ENCODE peak calls at places on chromosomes 5 and 9, in nine cellular contexts. One of them, this sample, is unnamed.

GRCh38 chr5:92402045-92402444 is 1018.9 kb upstream of the ARRDC3 start:
- DNase-seq in mesendoderm: no peak
- DNase-seq in sigmoid colon: no peak
- DNase-seq in stimulated activated CD8-positive, alpha-beta memory T cell treated with anti-CD3 and anti-CD28 coated beads, Interleukin-15, amount 100 ng/mL, for 1 hour: no peak
- DNase-seq in prostate gland: no peak
- DNase-seq in M059J: peak
- DNase-seq in anterior cingulate cortex: no peak
- DNase-seq in GM03348: peak
- DNase-seq in CD8-positive, alpha-beta T cell: no peak
- DNase-seq in this sample: peak

GRCh38 chr9:23611874-23612273 is 214.2 kb downstream of the ELAVL2 start:
- DNase-seq in mesendoderm: no peak
- DNase-seq in sigmoid colon: no peak
- DNase-seq in stimulated activated CD8-positive, alpha-beta memory T cell treated with anti-CD3 and anti-CD28 coated beads, Interleukin-15, amount 100 ng/mL, for 1 hour: no peak
- DNase-seq in prostate gland: no peak
- DNase-seq in M059J: peak
- DNase-seq in anterior cingulate cortex: no peak
- DNase-seq in GM03348: no peak
- DNase-seq in CD8-positive, alpha-beta T cell: no peak
- DNase-seq in this sample: no peak

GRCh38 chr5:116696356-116696755 is 121.7 kb upstream of the SEMA6A start:
- DNase-seq in mesendoderm: peak
- DNase-seq in sigmoid colon: no peak
- DNase-seq in stimulated activated CD8-positive, alpha-beta memory T cell treated with anti-CD3 and anti-CD28 coated beads, Interleukin-15, amount 100 ng/mL, for 1 hour: no peak
- DNase-seq in prostate gland: no peak
- DNase-seq in M059J: no peak
- DNase-seq in anterior cingulate cortex: no peak
- DNase-seq in GM03348: no peak
- DNase-seq in CD8-positive, alpha-beta T cell: no peak
- DNase-seq in this sample: no peak

GRCh38 chr5:179185256-179186091 is 125.3 kb downstream of the ZNF354C start:
- DNase-seq in mesendoderm: no peak
- DNase-seq in sigmoid colon: no peak
- DNase-seq in stimulated activated CD8-positive, alpha-beta memory T cell treated with anti-CD3 and anti-CD28 coated beads, Interleukin-15, amount 100 ng/mL, for 1 hour: no peak
- DNase-seq in prostate gland: no peak
- DNase-seq in M059J: no peak
- DNase-seq in anterior cingulate cortex: no peak
- DNase-seq in GM03348: no peak
- DNase-seq in CD8-positive, alpha-beta T cell: no peak
- DNase-seq in this sample: no peak

GRCh38 chr9:128340691-128341434 is 536 bp downstream of the SLC27A4 start:
- DNase-seq in mesendoderm: peak
- DNase-seq in sigmoid colon: no peak
- DNase-seq in stimulated activated CD8-positive, alpha-beta memory T cell treated with anti-CD3 and anti-CD28 coated beads, Interleukin-15, amount 100 ng/mL, for 1 hour: no peak
- DNase-seq in prostate gland: no peak
- DNase-seq in M059J: peak
- DNase-seq in anterior cingulate cortex: no peak
- DNase-seq in GM03348: no peak
- DNase-seq in CD8-positive, alpha-beta T cell: no peak
- DNase-seq in this sample: peak

GRCh38 chr9:21558627-21559401 is 76.7 kb upstream of the IFNE start:
- DNase-seq in mesendoderm: peak
- DNase-seq in sigmoid colon: no peak
- DNase-seq in stimulated activated CD8-positive, alpha-beta memory T cell treated with anti-CD3 and anti-CD28 coated beads, Interleukin-15, amount 100 ng/mL, for 1 hour: no peak
- DNase-seq in prostate gland: no peak
- DNase-seq in M059J: peak
- DNase-seq in anterior cingulate cortex: no peak
- DNase-seq in GM03348: peak
- DNase-seq in CD8-positive, alpha-beta T cell: no peak
- DNase-seq in this sample: peak

GRCh38 chr9:121455527-121456239 is 44.0 kb downstream of the GGTA1 start:
- DNase-seq in mesendoderm: no peak
- DNase-seq in sigmoid colon: no peak
- DNase-seq in stimulated activated CD8-positive, alpha-beta memory T cell treated with anti-CD3 and anti-CD28 coated beads, Interleukin-15, amount 100 ng/mL, for 1 hour: peak
- DNase-seq in prostate gland: no peak
- DNase-seq in M059J: no peak
- DNase-seq in anterior cingulate cortex: no peak
- DNase-seq in GM03348: no peak
- DNase-seq in CD8-positive, alpha-beta T cell: peak
- DNase-seq in this sample: no peak

GRCh38 chr9:80175286-80175906 is 603.6 kb downstream of the TLE4 start:
- DNase-seq in mesendoderm: peak
- DNase-seq in sigmoid colon: no peak
- DNase-seq in stimulated activated CD8-positive, alpha-beta memory T cell treated with anti-CD3 and anti-CD28 coated beads, Interleukin-15, amount 100 ng/mL, for 1 hour: no peak
- DNase-seq in prostate gland: no peak
- DNase-seq in M059J: peak
- DNase-seq in anterior cingulate cortex: no peak
- DNase-seq in GM03348: peak
- DNase-seq in CD8-positive, alpha-beta T cell: no peak
- DNase-seq in this sample: peak

GRCh38 chr5:54301215-54301614 is 9.2 kb downstream of the ARL15 start:
- DNase-seq in mesendoderm: no peak
- DNase-seq in sigmoid colon: no peak
- DNase-seq in stimulated activated CD8-positive, alpha-beta memory T cell treated with anti-CD3 and anti-CD28 coated beads, Interleukin-15, amount 100 ng/mL, for 1 hour: no peak
- DNase-seq in prostate gland: no peak
- DNase-seq in M059J: no peak
- DNase-seq in anterior cingulate cortex: no peak
- DNase-seq in GM03348: no peak
- DNase-seq in CD8-positive, alpha-beta T cell: no peak
- DNase-seq in this sample: peak

GRCh38 chr5:148687427-148687826 is 33.1 kb upstream of the HTR4 start:
- DNase-seq in mesendoderm: peak
- DNase-seq in sigmoid colon: no peak
- DNase-seq in stimulated activated CD8-positive, alpha-beta memory T cell treated with anti-CD3 and anti-CD28 coated beads, Interleukin-15, amount 100 ng/mL, for 1 hour: no peak
- DNase-seq in prostate gland: no peak
- DNase-seq in M059J: peak
- DNase-seq in anterior cingulate cortex: no peak
- DNase-seq in GM03348: no peak
- DNase-seq in CD8-positive, alpha-beta T cell: no peak
- DNase-seq in this sample: peak

GRCh38 chr9:126439402-126439765 is 112.8 kb downstream of the MVB12B start:
- DNase-seq in mesendoderm: no peak
- DNase-seq in sigmoid colon: no peak
- DNase-seq in stimulated activated CD8-positive, alpha-beta memory T cell treated with anti-CD3 and anti-CD28 coated beads, Interleukin-15, amount 100 ng/mL, for 1 hour: no peak
- DNase-seq in prostate gland: no peak
- DNase-seq in M059J: peak
- DNase-seq in anterior cingulate cortex: no peak
- DNase-seq in GM03348: peak
- DNase-seq in CD8-positive, alpha-beta T cell: no peak
- DNase-seq in this sample: peak

GRCh38 chr5:141805874-141806273 is 72.3 kb downstream of the PCDH1 start:
- DNase-seq in mesendoderm: no peak
- DNase-seq in sigmoid colon: peak
- DNase-seq in stimulated activated CD8-positive, alpha-beta memory T cell treated with anti-CD3 and anti-CD28 coated beads, Interleukin-15, amount 100 ng/mL, for 1 hour: no peak
- DNase-seq in prostate gland: no peak
- DNase-seq in M059J: no peak
- DNase-seq in anterior cingulate cortex: no peak
- DNase-seq in GM03348: no peak
- DNase-seq in CD8-positive, alpha-beta T cell: no peak
- DNase-seq in this sample: peak

GRCh38 chr5:112413611-112414010 is 5.5 kb downstream of the EPB41L4A start:
- DNase-seq in mesendoderm: no peak
- DNase-seq in sigmoid colon: no peak
- DNase-seq in stimulated activated CD8-positive, alpha-beta memory T cell treated with anti-CD3 and anti-CD28 coated beads, Interleukin-15, amount 100 ng/mL, for 1 hour: no peak
- DNase-seq in prostate gland: no peak
- DNase-seq in M059J: no peak
- DNase-seq in anterior cingulate cortex: no peak
- DNase-seq in GM03348: no peak
- DNase-seq in CD8-positive, alpha-beta T cell: no peak
- DNase-seq in this sample: no peak

GRCh38 chr5:158246661-158247060 is 387.7 kb upstream of the CLINT1 start:
- DNase-seq in mesendoderm: no peak
- DNase-seq in sigmoid colon: no peak
- DNase-seq in stimulated activated CD8-positive, alpha-beta memory T cell treated with anti-CD3 and anti-CD28 coated beads, Interleukin-15, amount 100 ng/mL, for 1 hour: no peak
- DNase-seq in prostate gland: no peak
- DNase-seq in M059J: no peak
- DNase-seq in anterior cingulate cortex: no peak
- DNase-seq in GM03348: no peak
- DNase-seq in CD8-positive, alpha-beta T cell: no peak
- DNase-seq in this sample: no peak

GRCh38 chr5:158492850-158493249 is 606.9 kb downstream of the EBF1 start:
- DNase-seq in mesendoderm: peak
- DNase-seq in sigmoid colon: no peak
- DNase-seq in stimulated activated CD8-positive, alpha-beta memory T cell treated with anti-CD3 and anti-CD28 coated beads, Interleukin-15, amount 100 ng/mL, for 1 hour: no peak
- DNase-seq in prostate gland: no peak
- DNase-seq in M059J: peak
- DNase-seq in anterior cingulate cortex: no peak
- DNase-seq in GM03348: no peak
- DNase-seq in CD8-positive, alpha-beta T cell: no peak
- DNase-seq in this sample: peak

GRCh38 chr5:137252513-137252912 is 246.6 kb downstream of the SPOCK1 start:
- DNase-seq in mesendoderm: no peak
- DNase-seq in sigmoid colon: no peak
- DNase-seq in stimulated activated CD8-positive, alpha-beta memory T cell treated with anti-CD3 and anti-CD28 coated beads, Interleukin-15, amount 100 ng/mL, for 1 hour: no peak
- DNase-seq in prostate gland: no peak
- DNase-seq in M059J: peak
- DNase-seq in anterior cingulate cortex: no peak
- DNase-seq in GM03348: no peak
- DNase-seq in CD8-positive, alpha-beta T cell: no peak
- DNase-seq in this sample: peak

GRCh38 chr5:9516591-9516990 is 29.3 kb downstream of the SEMA5A start:
- DNase-seq in mesendoderm: peak
- DNase-seq in sigmoid colon: no peak
- DNase-seq in stimulated activated CD8-positive, alpha-beta memory T cell treated with anti-CD3 and anti-CD28 coated beads, Interleukin-15, amount 100 ng/mL, for 1 hour: no peak
- DNase-seq in prostate gland: no peak
- DNase-seq in M059J: no peak
- DNase-seq in anterior cingulate cortex: no peak
- DNase-seq in GM03348: no peak
- DNase-seq in CD8-positive, alpha-beta T cell: no peak
- DNase-seq in this sample: no peak

GRCh38 chr5:177479774-177480173 is 6.3 kb upstream of the DBN1 start:
- DNase-seq in mesendoderm: no peak
- DNase-seq in sigmoid colon: no peak
- DNase-seq in stimulated activated CD8-positive, alpha-beta memory T cell treated with anti-CD3 and anti-CD28 coated beads, Interleukin-15, amount 100 ng/mL, for 1 hour: no peak
- DNase-seq in prostate gland: no peak
- DNase-seq in M059J: peak
- DNase-seq in anterior cingulate cortex: no peak
- DNase-seq in GM03348: no peak
- DNase-seq in CD8-positive, alpha-beta T cell: no peak
- DNase-seq in this sample: peak

GRCh38 chr5:81161012-81161601 is 72.0 kb upstream of the CKMT2 start:
- DNase-seq in mesendoderm: no peak
- DNase-seq in sigmoid colon: no peak
- DNase-seq in stimulated activated CD8-positive, alpha-beta memory T cell treated with anti-CD3 and anti-CD28 coated beads, Interleukin-15, amount 100 ng/mL, for 1 hour: no peak
- DNase-seq in prostate gland: no peak
- DNase-seq in M059J: no peak
- DNase-seq in anterior cingulate cortex: no peak
- DNase-seq in GM03348: no peak
- DNase-seq in CD8-positive, alpha-beta T cell: no peak
- DNase-seq in this sample: no peak

This sample was measured in GM23248.